ENCODE peak calls at places on chromosome 6, in four cellular contexts. T, Y, A and Z are unnamed samples.

GRCh38 chr6:164085552-164086325 is 671.2 kb downstream of the QKI start:
- ATAC-seq in T (no peak), Y (no peak), A (peak; percentile 96), Z (no peak)

GRCh38 chr6:16622193-16622592 is 139.1 kb downstream of the ATXN1 start:
- ATAC-seq in T (no peak), Y (no peak), A (no peak), Z (no peak)

GRCh38 chr6:40892223-40892622 is 146.8 kb downstream of the UNC5CL start:
- ATAC-seq in T (no peak), Y (no peak), A (no peak), Z (no peak)

GRCh38 chr6:88920088-88920487 is 43.3 kb downstream of the RNGTT start:
- ATAC-seq in T (no peak), Y (no peak), A (no peak), Z (no peak)

GRCh38 chr6:149508485-149508884 is 23.7 kb upstream of the ZC3H12D start:
- ATAC-seq in T (no peak), Y (peak; percentile 95), A (no peak), Z (no peak)

GRCh38 chr6:43937236-43938177 is 167.5 kb downstream of the VEGFA start:
- ATAC-seq in T (peak; percentile 64), Y (no peak), A (no peak), Z (peak; percentile 12)

GRCh38 chr6:164184410-164184809 is 769.9 kb downstream of the QKI start:
- ATAC-seq in T (no peak), Y (no peak), A (peak; percentile 71), Z (no peak)

GRCh38 chr6:140101367-140101766 is 726.9 kb upstream of the CITED2 start:
- ATAC-seq in T (no peak), Y (no peak), A (peak; percentile 64), Z (no peak)

GRCh38 chr6:98636941-98637340 is 197.4 kb upstream of the POU3F2 start:
- ATAC-seq in T (no peak), Y (no peak), A (no peak), Z (no peak)

GRCh38 chr6:16769986-16770376 is 8.7 kb upstream of the ATXN1 start:
- ATAC-seq in T (no peak), Y (no peak), A (no peak), Z (peak; percentile 45)

GRCh38 chr6:125193208-125193607 is 39.6 kb downstream of the TPD52L1 start:
- ATAC-seq in T (no peak), Y (no peak), A (no peak), Z (no peak)

GRCh38 chr6:78253618-78254017 is 600.8 kb downstream of the MEI4 start:
- ATAC-seq in T (no peak), Y (no peak), A (no peak), Z (no peak)

GRCh38 chr6:73248192-73248898 is 14.7 kb downstream of the KHDC1 start:
- ATAC-seq in T (no peak), Y (no peak), A (no peak), Z (no peak)

GRCh38 chr6:106674541-106675229 is 45.3 kb downstream of the QRSL1 start:
- ATAC-seq in T (no peak), Y (no peak), A (no peak), Z (no peak)

GRCh38 chr6:131103869-131104268 is 31.4 kb upstream of the AKAP7 start:
- ATAC-seq in T (no peak), Y (no peak), A (no peak), Z (no peak)

GRCh38 chr6:158926429-158926828 is 73.6 kb downstream of the RSPH3 start:
- ATAC-seq in T (no peak), Y (no peak), A (no peak), Z (peak; percentile 50)

GRCh38 chr6:113693866-113694265 is 163.3 kb upstream of the MARCKS start:
- ATAC-seq in T (no peak), Y (no peak), A (no peak), Z (no peak)

GRCh38 chr6:5592911-5593519 is 331.7 kb downstream of the FARS2 start:
- ATAC-seq in T (no peak), Y (no peak), A (no peak), Z (no peak)

GRCh38 chr6:100768816-100769351 is 112.2 kb downstream of the ASCC3 start:
- ATAC-seq in T (no peak), Y (no peak), A (no peak), Z (no peak)

GRCh38 chr6:30100585-30101422 is 12.1 kb downstream of the TRIM31 start:
- ATAC-seq in T (peak; percentile 56), Y (no peak), A (peak; percentile 51), Z (no peak)

GRCh38 chr6:16524380-16524707 is 236.9 kb downstream of the ATXN1 start:
- ATAC-seq in T (no peak), Y (peak; percentile 98), A (no peak), Z (peak; percentile 14)

GRCh38 chr6:169396554-169397163 is 143.0 kb upstream of the THBS2 start:
- ATAC-seq in T (no peak), Y (no peak), A (no peak), Z (no peak)

GRCh38 chr6:64330694-64331309 is 695.2 kb downstream of the PHF3 start:
- ATAC-seq in T (no peak), Y (no peak), A (no peak), Z (peak; percentile 80)

GRCh38 chr6:33963351-33963750 is 159.5 kb upstream of the MLN start:
- ATAC-seq in T (no peak), Y (no peak), A (no peak), Z (no peak)

GRCh38 chr6:124982669-124983068 is 20.4 kb downstream of the RNF217 start:
- ATAC-seq in T (no peak), Y (no peak), A (no peak), Z (no peak)

GRCh38 chr6:34638834-34639736 is 57.5 kb downstream of the ILRUN start:
- ATAC-seq in T (no peak), Y (peak; percentile 59), A (peak; percentile 66), Z (no peak)

GRCh38 chr6:47400581-47400980 is 77.0 kb upstream of the CD2AP start:
- ATAC-seq in T (no peak), Y (no peak), A (no peak), Z (no peak)

GRCh38 chr6:117544725-117545124 is 57.6 kb downstream of the GOPC start:
- ATAC-seq in T (no peak), Y (no peak), A (no peak), Z (peak; percentile 25)

GRCh38 chr6:36506617-36507016 is 40.7 kb downstream of the STK38 start:
- ATAC-seq in T (no peak), Y (no peak), A (no peak), Z (no peak)

GRCh38 chr6:7644394-7644793 is 54.4 kb downstream of the SNRNP48 start:
- ATAC-seq in T (no peak), Y (no peak), A (no peak), Z (no peak)

GRCh38 chr6:112016335-112016734 is 37.6 kb upstream of the CCN6 start:
- ATAC-seq in T (peak; percentile 17), Y (peak; percentile 74), A (peak; percentile 34), Z (no peak)

GRCh38 chr6:115601064-115601463 is 459.6 kb downstream of the FRK start:
- ATAC-seq in T (no peak), Y (no peak), A (peak; percentile 86), Z (no peak)